ENCODE peak calls at places on chromosome 1, in ten cellular contexts. T is mesothelial cell of epicardium, Z is T-helper 9 cell, E is sigmoid colon, P is KBM-7, O is OCI-M1, S is SJCRH30, A is non-pigmented ciliary epithelial cell, U is ascending aorta, M is NCI-H1694. W is an unnamed sample.

GRCh38 chr1:23657659-23658275 is 33.8 kb upstream of the RPL11 start:
- DNase-seq in T (peak), E (no peak), Z (peak), A (no peak), U (no peak), S (peak), M (peak), P (peak), O (peak), W (peak)

GRCh38 chr1:167805041-167805556 is 83.3 kb downstream of the MPZL1 start:
- DNase-seq in E (no peak), Z (no peak), T (no peak), A (no peak), M (no peak), U (no peak), S (no peak), P (peak), O (no peak), W (no peak)

GRCh38 chr1:2346691-2347408 is 44.5 kb downstream of the MORN1 start:
- DNase-seq in A (no peak), S (peak), Z (no peak), T (no peak), U (peak), E (no peak), M (no peak), P (no peak), O (no peak), W (no peak)

GRCh38 chr1:95953005-95953404 is 719.0 kb downstream of the RWDD3 start:
- DNase-seq in T (no peak), O (peak), P (no peak), U (no peak), A (no peak), S (no peak), M (no peak), E (no peak), Z (no peak), W (peak)

GRCh38 chr1:235156745-235157144 is 4.3 kb downstream of the RBM34 start:
- DNase-seq in A (no peak), M (no peak), U (no peak), T (no peak), P (no peak), E (no peak), O (no peak), Z (no peak), S (no peak), W (no peak)

GRCh38 chr1:79373481-79374132 is 367.1 kb upstream of the ADGRL4 start:
- DNase-seq in A (no peak), S (peak), E (no peak), U (no peak), O (no peak), T (no peak), Z (no peak), M (no peak), P (no peak), W (no peak)

GRCh38 chr1:11594222-11594621 is 60.0 kb downstream of the FBXO2 start:
- DNase-seq in T (no peak), M (no peak), E (no peak), U (no peak), P (no peak), O (no peak), Z (no peak), A (no peak), S (no peak), W (peak)

GRCh38 chr1:39507230-39507928 is 15.9 kb downstream of the BMP8A start:
- DNase-seq in U (no peak), O (peak), T (no peak), P (no peak), A (no peak), Z (no peak), M (peak), E (peak), S (peak), W (peak)

GRCh38 chr1:6625579-6626149 is 996 bp downstream of the THAP3 start:
- DNase-seq in P (peak), T (no peak), Z (no peak), M (no peak), O (peak), A (no peak), E (peak), S (peak), U (no peak), W (peak)

GRCh38 chr1:40861227-40862003 is 748 bp downstream of the CITED4 start:
- DNase-seq in M (no peak), A (no peak), P (no peak), T (peak), E (peak), U (no peak), Z (no peak), O (no peak), S (no peak), W (peak)

GRCh38 chr1:170520601-170521000 is 11.4 kb upstream of the GORAB start:
- DNase-seq in P (no peak), M (no peak), A (no peak), O (no peak), E (no peak), T (no peak), Z (no peak), S (no peak), U (no peak), W (no peak)

GRCh38 chr1:160117709-160118183 is 2.2 kb downstream of the ATP1A2 start:
- DNase-seq in A (no peak), S (no peak), O (no peak), P (no peak), Z (no peak), E (peak), U (no peak), T (no peak), M (no peak), W (peak)

GRCh38 chr1:10835423-10836421 is 39.3 kb upstream of the CASZ1 start:
- DNase-seq in O (peak), A (no peak), Z (no peak), P (peak), M (peak), T (peak), U (no peak), S (peak), E (no peak), W (peak)

GRCh38 chr1:200969726-200970521 is 53.6 kb downstream of the KIF21B start:
- DNase-seq in E (no peak), S (no peak), U (no peak), O (no peak), M (no peak), Z (no peak), P (no peak), T (no peak), A (no peak), W (peak)

GRCh38 chr1:24635195-24635843 is 7.8 kb upstream of the SRRM1 start:
- DNase-seq in A (peak), E (no peak), O (peak), M (peak), U (no peak), Z (no peak), P (peak), T (no peak), S (no peak), W (peak)

GRCh38 chr1:71465093-71465492 is 384.3 kb upstream of the ZRANB2 start:
- DNase-seq in A (no peak), S (no peak), U (no peak), E (no peak), P (no peak), M (no peak), O (no peak), T (no peak), Z (no peak), W (no peak)

GRCh38 chr1:26772687-26773086 is 15.1 kb upstream of the PIGV start:
- DNase-seq in M (no peak), S (no peak), T (no peak), P (no peak), E (no peak), O (no peak), Z (no peak), U (peak), A (peak), W (peak)

GRCh38 chr1:30191154-30191702 is 532.2 kb downstream of the MATN1 start:
- DNase-seq in P (no peak), M (no peak), Z (peak), A (peak), S (peak), O (peak), E (no peak), T (no peak), U (peak), W (peak)

GRCh38 chr1:31038360-31038759 is 27.2 kb downstream of the PUM1 start:
- DNase-seq in S (no peak), Z (no peak), O (no peak), E (no peak), T (no peak), U (no peak), P (no peak), A (peak), M (no peak), W (no peak)

GRCh38 chr1:153545067-153546055 is at the start of gene S100A4:
- DNase-seq in S (peak), T (peak), M (peak), A (no peak), P (peak), Z (peak), O (peak), U (peak), E (peak), W (peak)

GRCh38 chr1:76782777-76783176 is 84.5 kb upstream of the ST6GALNAC5 start:
- DNase-seq in E (no peak), M (no peak), P (no peak), S (no peak), T (no peak), O (no peak), U (no peak), Z (no peak), A (no peak), W (no peak)

GRCh38 chr1:222994506-222995229 is 148.4 kb downstream of the TLR5 start:
- DNase-seq in S (no peak), E (no peak), M (no peak), U (no peak), A (no peak), P (no peak), Z (no peak), O (no peak), T (no peak), W (peak)

GRCh38 chr1:15153184-15153841 is at the start of gene TMEM51:
- DNase-seq in E (peak), P (peak), A (no peak), M (peak), S (peak), U (peak), O (peak), Z (no peak), T (peak), W (peak)

GRCh38 chr1:34784751-34785221 is 3.8 kb downstream of the GJB3 start:
- DNase-seq in P (peak), U (peak), M (no peak), S (no peak), E (peak), O (no peak), T (peak), A (no peak), Z (no peak), W (no peak)

GRCh38 chr1:87956072-87956471 is 627.4 kb downstream of the LMO4 start:
- DNase-seq in S (peak), U (peak), O (no peak), M (no peak), E (peak), A (peak), P (no peak), Z (no peak), T (no peak), W (peak)

GRCh38 chr1:38123356-38123755 is 76.8 kb upstream of the POU3F1 start:
- DNase-seq in Z (no peak), U (no peak), O (no peak), M (no peak), A (no peak), S (peak), P (no peak), T (no peak), E (peak), W (peak)

GRCh38 chr1:95021794-95022193 is 51.0 kb downstream of the ALG14 start:
- DNase-seq in E (peak), T (no peak), S (no peak), A (no peak), O (no peak), P (no peak), M (no peak), U (no peak), Z (no peak), W (no peak)

W was measured in mesendoderm.